ENCODE peak calls at places on chromosomes 3 and 15, in eight cellular contexts. U is aorta, E is foreskin keratinocyte, Y is colonic mucosa, X is lower lobe of right lung, I is psoas muscle, R is hepatocyte, F is right cardiac atrium. N is an unnamed sample.

GRCh38 chr3:45803252-45803935 is 7.1 kb upstream of the SLC6A20 start:
- DNase-seq in I (no peak), F (no peak), X (no peak), Y (no peak), U (no peak), R (no peak), E (no peak), N (no peak)

GRCh38 chr3:167941234-167941995 is 154.3 kb downstream of the GOLIM4 start:
- DNase-seq in Y (peak), U (peak), X (peak), F (peak), E (peak), I (no peak), R (peak), N (no peak)

GRCh38 chr3:14676881-14677280 is 1.9 kb downstream of the C3orf20 start:
- DNase-seq in R (no peak), I (no peak), U (no peak), F (no peak), E (no peak), Y (no peak), X (no peak), N (no peak)

GRCh38 chr3:112811917-112812660 is 34.6 kb downstream of the CD200R1L start:
- DNase-seq in E (no peak), X (no peak), I (no peak), F (peak), Y (no peak), R (no peak), U (peak), N (no peak)

GRCh38 chr3:57709559-57709958 is 16.7 kb upstream of the DENND6A start:
- DNase-seq in U (no peak), F (no peak), I (no peak), E (peak), X (no peak), Y (no peak), R (no peak), N (no peak)

GRCh38 chr3:13861461-13861860 is 18.4 kb downstream of the WNT7A start:
- DNase-seq in U (no peak), R (no peak), I (no peak), X (no peak), F (no peak), E (no peak), Y (no peak), N (no peak)

GRCh38 chr15:40405501-40406381 is at the start of gene IVD:
- DNase-seq in E (peak), X (peak), Y (peak), I (peak), F (peak), R (peak), U (peak), N (no peak)

GRCh38 chr3:141306922-141307321 is 61.4 kb upstream of the ZBTB38 start:
- DNase-seq in R (no peak), I (no peak), E (peak), Y (no peak), X (no peak), F (no peak), U (no peak), N (no peak)

GRCh38 chr3:46986782-46987484 is 7.5 kb downstream of the NBEAL2 start:
- DNase-seq in X (peak), U (peak), F (peak), I (peak), R (peak), Y (no peak), E (no peak), N (no peak)

GRCh38 chr3:34364345-34364744 is 565.9 kb downstream of the PDCD6IP start:
- DNase-seq in Y (no peak), F (no peak), E (peak), X (no peak), R (no peak), I (no peak), U (no peak), N (peak)

GRCh38 chr15:57572463-57572862 is 19.2 kb upstream of the MYZAP start:
- DNase-seq in R (no peak), F (no peak), X (no peak), U (no peak), Y (no peak), I (no peak), E (no peak), N (no peak)

GRCh38 chr3:61564405-61565059 is 3.2 kb downstream of the PTPRG start:
- DNase-seq in U (peak), X (peak), R (peak), E (peak), I (peak), Y (peak), F (peak), N (no peak)

GRCh38 chr3:190533511-190534282 is 19.8 kb downstream of the IL1RAP start:
- DNase-seq in E (peak), X (peak), Y (peak), I (peak), U (peak), F (peak), R (peak), N (peak)

GRCh38 chr15:74399511-74400312 is 32.3 kb upstream of the CYP11A1 start:
- DNase-seq in E (peak), F (no peak), U (no peak), R (no peak), X (no peak), Y (no peak), I (no peak), N (no peak)

GRCh38 chr15:82570721-82571519 is 30.7 kb upstream of the RPS17 start:
- DNase-seq in R (no peak), X (no peak), I (no peak), E (no peak), Y (no peak), F (no peak), U (peak), N (no peak)

GRCh38 chr3:116148881-116149530 is 296.3 kb downstream of the LSAMP start:
- DNase-seq in U (no peak), E (no peak), F (no peak), Y (no peak), X (no peak), R (no peak), I (no peak), N (no peak)

GRCh38 chr15:70328137-70329115 is 230.7 kb upstream of the TLE3 start:
- DNase-seq in E (no peak), X (no peak), Y (no peak), F (no peak), I (peak), U (peak), R (no peak), N (no peak)

GRCh38 chr15:59605994-59606393 is 5.6 kb upstream of the GCNT3 start:
- DNase-seq in Y (peak), I (no peak), U (no peak), F (no peak), R (no peak), E (no peak), X (no peak), N (no peak)

GRCh38 chr3:138593488-138594149 is 441 bp downstream of the CEP70 start:
- DNase-seq in F (no peak), R (no peak), X (no peak), Y (peak), U (no peak), I (no peak), E (peak), N (no peak)

GRCh38 chr3:17233398-17233800 is 348.6 kb downstream of the PLCL2 start:
- DNase-seq in R (peak), F (no peak), Y (no peak), X (no peak), U (no peak), I (no peak), E (peak), N (peak)

GRCh38 chr15:74505837-74506514 is 35.0 kb upstream of the ARID3B start:
- DNase-seq in I (no peak), F (no peak), Y (no peak), X (no peak), R (no peak), E (peak), U (no peak), N (no peak)

DNA sequence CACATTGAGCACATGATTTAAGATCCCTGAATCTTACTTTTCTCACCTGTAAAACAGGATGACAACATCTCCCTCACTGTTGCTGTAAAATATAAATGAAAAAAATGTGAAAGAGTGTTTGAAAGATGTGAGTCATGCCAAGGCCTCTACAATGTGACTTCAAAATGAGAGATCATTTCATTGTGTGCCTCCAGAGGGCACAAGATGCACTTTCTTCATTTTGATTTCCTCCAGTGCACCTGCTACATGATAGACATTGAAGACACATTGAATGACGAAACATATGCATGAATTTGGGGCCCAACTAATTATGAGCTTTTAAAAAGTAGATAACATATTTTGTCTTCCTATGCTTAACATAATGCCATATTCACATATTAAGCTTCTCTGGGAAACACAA is 170.3 kb downstream of the MOBP start:
- DNase-seq in I (no peak), R (peak), F (no peak), Y (no peak), X (no peak), U (no peak), E (peak), N (peak)
- H3K27ac ChIP-seq in I (no peak), R (no peak), F (no peak), Y (no peak), X (no peak), U (no peak), E (no peak), N (peak)

GRCh38 chr3:179867961-179868360 is 168.8 kb downstream of the PEX5L start:
- DNase-seq in U (no peak), I (no peak), R (no peak), X (no peak), Y (no peak), E (no peak), F (no peak), N (no peak)

GRCh38 chr3:179871782-179872181 is 165.0 kb downstream of the PEX5L start:
- DNase-seq in Y (no peak), U (no peak), I (no peak), X (no peak), R (no peak), F (no peak), E (peak), N (no peak)

GRCh38 chr3:179872842-179873241 is 163.9 kb downstream of the PEX5L start:
- DNase-seq in Y (no peak), U (no peak), R (no peak), E (no peak), F (no peak), X (no peak), I (no peak), N (no peak)

GRCh38 chr3:179865876-179866505 is 170.7 kb downstream of the PEX5L start:
- DNase-seq in F (no peak), X (no peak), E (no peak), Y (no peak), I (no peak), U (no peak), R (no peak), N (no peak)

GRCh38 chr3:179868715-179869114 is 168.0 kb downstream of the PEX5L start:
- DNase-seq in X (no peak), I (no peak), R (no peak), Y (no peak), F (no peak), U (no peak), E (no peak), N (no peak)
- H3K27ac ChIP-seq in X (no peak), I (no peak), R (no peak), Y (no peak), F (no peak), U (no peak), E (no peak), N (no peak)

DNA sequence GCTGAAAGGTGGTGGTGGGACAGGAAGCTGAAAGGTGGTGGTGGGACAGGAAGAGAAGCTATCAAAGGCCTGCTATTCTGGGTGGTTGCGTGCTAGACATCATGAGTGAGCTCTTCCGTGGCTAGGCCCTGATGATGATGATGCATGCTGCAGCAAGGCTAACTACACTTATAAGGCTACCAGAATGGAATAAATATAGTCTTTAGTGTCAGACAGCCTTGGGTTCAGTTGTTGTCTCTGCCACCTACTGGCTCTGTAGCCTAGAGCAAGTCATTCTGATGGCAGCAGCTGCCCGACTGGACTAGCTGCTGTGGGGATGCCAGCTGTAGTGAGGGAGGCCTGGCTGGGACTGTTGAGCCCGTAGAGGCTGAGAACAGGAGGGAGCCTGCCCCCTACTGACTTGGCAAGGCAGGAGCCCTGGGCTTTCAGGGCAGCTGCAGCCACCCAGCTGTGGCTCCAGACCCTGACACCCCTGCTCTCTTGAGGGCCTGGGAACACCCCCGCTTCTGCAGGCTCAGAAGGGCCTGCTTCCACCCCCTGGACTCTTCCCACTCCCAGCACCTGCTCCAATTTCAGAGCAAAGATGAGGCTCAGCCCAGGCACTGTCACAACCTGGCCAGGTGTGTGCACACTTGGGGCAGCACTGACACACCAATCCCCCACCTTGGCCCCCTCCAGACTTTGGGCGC is 21.4 kb upstream of the ZBED2 start:
- DNase-seq in U (peak), I (no peak), F (no peak), R (peak), E (peak), X (peak), Y (no peak), N (no peak)
- H3K27ac ChIP-seq in U (no peak), I (no peak), F (no peak), R (no peak), E (no peak), X (no peak), Y (no peak), N (no peak)

GRCh38 chr3:127732303-127732702 is 59.6 kb downstream of the ABTB1 start:
- DNase-seq in I (no peak), F (no peak), U (no peak), X (no peak), E (no peak), R (no peak), Y (no peak), N (no peak)
- H3K27ac ChIP-seq in I (no peak), F (no peak), U (no peak), X (no peak), E (no peak), R (no peak), Y (no peak), N (no peak)

GRCh38 chr15:38818156-38818745 is 253.6 kb upstream of the RASGRP1 start:
- DNase-seq in R (no peak), X (no peak), Y (no peak), E (no peak), U (no peak), I (no peak), F (no peak), N (no peak)
- H3K27ac ChIP-seq in R (no peak), X (no peak), Y (no peak), E (no peak), U (no peak), I (no peak), F (no peak), N (no peak)